ENCODE peak calls at places on chromosomes 11 and 22, in eight cellular contexts. A is ovary, X is uterus, J is foreskin fibroblast, O is AG09309, I is right lobe of liver, P is left ventricle myocardium inferior, T is GM10248. D is an unnamed sample.

GRCh38 chr22:31676700-31677099 is 14.7 kb upstream of the PISD start:
- DNase-seq in A (peak), X (peak), J (peak), O (peak), I (peak), P (peak), T (peak), D (peak)

GRCh38 chr11:107683070-107683469 is 28.8 kb downstream of the SLN start:
- DNase-seq in A (no peak), X (no peak), J (no peak), O (no peak), I (no peak), P (no peak), T (no peak), D (no peak)

GRCh38 chr11:116457336-116458007 is 315.3 kb downstream of the BUD13 start:
- DNase-seq in A (no peak), X (no peak), J (no peak), O (no peak), I (no peak), P (no peak), T (no peak), D (peak)

GRCh38 chr11:34639545-34639944 is 18.7 kb downstream of the EHF start:
- DNase-seq in A (no peak), X (no peak), J (no peak), O (no peak), I (no peak), P (no peak), T (no peak), D (no peak)

GRCh38 chr11:123286761-123287160 is 91.7 kb upstream of the CLMP start:
- DNase-seq in A (no peak), X (no peak), J (no peak), O (peak), I (no peak), P (no peak), T (no peak), D (no peak)

GRCh38 chr11:80362578-80362977 is 921.7 kb upstream of the TENM4 start:
- DNase-seq in A (no peak), X (no peak), J (no peak), O (no peak), I (no peak), P (no peak), T (no peak), D (no peak)

GRCh38 chr11:83691387-83692088 is 405.4 kb upstream of the CCDC90B start:
- DNase-seq in A (no peak), X (peak), J (no peak), O (no peak), I (peak), P (peak), T (no peak), D (no peak)

GRCh38 chr22:17945851-17946690 is 78.3 kb downstream of the MICAL3 start:
- DNase-seq in A (no peak), X (no peak), J (no peak), O (no peak), I (no peak), P (no peak), T (peak), D (no peak)

GRCh38 chr11:117884994-117885393 is 8.5 kb upstream of the FXYD6 start:
- DNase-seq in A (peak), X (peak), J (peak), O (no peak), I (no peak), P (no peak), T (no peak), D (no peak)

GRCh38 chr22:25452116-25452700 is 112.3 kb upstream of the GRK3 start:
- DNase-seq in A (no peak), X (no peak), J (no peak), O (no peak), I (no peak), P (no peak), T (no peak), D (no peak)

GRCh38 chr11:85627332-85627997 is at the start of gene DLG2:
- DNase-seq in A (no peak), X (no peak), J (peak), O (no peak), I (no peak), P (no peak), T (peak), D (no peak)

GRCh38 chr22:39405346-39406085 is 5.9 kb downstream of the TAB1 start:
- DNase-seq in A (peak), X (peak), J (peak), O (no peak), I (no peak), P (no peak), T (no peak), D (no peak)

GRCh38 chr22:30763815-30764686 is 69.4 kb downstream of the OSBP2 start:
- DNase-seq in A (peak), X (no peak), J (peak), O (peak), I (no peak), P (no peak), T (peak), D (peak)

GRCh38 chr22:41857160-41857859 is 24.4 kb downstream of the SREBF2 start:
- DNase-seq in A (no peak), X (no peak), J (peak), O (no peak), I (no peak), P (no peak), T (peak), D (no peak)

GRCh38 chr11:92758216-92758615 is 211.2 kb upstream of the MTNR1B start:
- DNase-seq in A (no peak), X (no peak), J (no peak), O (no peak), I (no peak), P (no peak), T (no peak), D (no peak)

GRCh38 chr22:19687561-19688300 is 26.6 kb upstream of the SEPTIN5 start:
- DNase-seq in A (no peak), X (no peak), J (no peak), O (no peak), I (no peak), P (no peak), T (no peak), D (no peak)

GRCh38 chr11:2305140-2305861 is 3.5 kb downstream of the TSPAN32 start:
- DNase-seq in A (peak), X (peak), J (peak), O (peak), I (peak), P (peak), T (peak), D (no peak)

GRCh38 chr11:10413268-10413667 is 41.8 kb upstream of the AMPD3 start:
- DNase-seq in A (no peak), X (no peak), J (no peak), O (no peak), I (no peak), P (no peak), T (no peak), D (no peak)
- TF ChIP-seq CTCF in A (no peak), X (no peak), J (peak), O (peak), I (no peak), P (peak), T (peak), D (peak)

DNA sequence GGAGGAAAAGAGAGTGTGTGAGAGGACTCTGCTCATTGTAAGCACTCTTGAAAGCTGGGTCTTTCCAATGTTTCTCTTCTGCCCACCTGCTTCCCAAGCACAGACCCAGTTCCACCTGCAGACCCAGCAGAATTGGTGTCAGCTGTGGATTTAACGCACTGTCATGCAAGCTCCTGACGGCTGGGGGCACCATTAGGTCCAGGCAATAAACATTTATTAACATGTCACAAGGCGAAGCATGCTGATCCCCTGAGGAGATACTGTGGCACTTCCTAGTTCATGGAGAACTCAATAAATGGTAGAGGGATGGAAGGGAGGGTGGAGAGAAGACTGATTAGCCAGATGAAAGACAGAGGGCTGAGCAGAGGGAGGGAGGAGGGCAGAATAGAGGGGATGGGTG is 68.3 kb upstream of the TSPAN18 start:
- DNase-seq in A (no peak), X (no peak), J (peak), O (no peak), I (no peak), P (no peak), T (no peak), D (no peak)
- TF ChIP-seq CTCF in A (no peak), X (no peak), J (no peak), O (no peak), I (peak), P (peak), T (peak), D (peak)

GRCh38 chr22:43537019-43537585 is 125.3 kb downstream of the MPPED1 start:
- DNase-seq in A (no peak), X (no peak), J (no peak), O (no peak), I (no peak), P (no peak), T (no peak), D (no peak)
- TF ChIP-seq CTCF in A (no peak), X (no peak), J (no peak), O (peak), I (no peak), P (no peak), T (peak), D (peak)

DNA sequence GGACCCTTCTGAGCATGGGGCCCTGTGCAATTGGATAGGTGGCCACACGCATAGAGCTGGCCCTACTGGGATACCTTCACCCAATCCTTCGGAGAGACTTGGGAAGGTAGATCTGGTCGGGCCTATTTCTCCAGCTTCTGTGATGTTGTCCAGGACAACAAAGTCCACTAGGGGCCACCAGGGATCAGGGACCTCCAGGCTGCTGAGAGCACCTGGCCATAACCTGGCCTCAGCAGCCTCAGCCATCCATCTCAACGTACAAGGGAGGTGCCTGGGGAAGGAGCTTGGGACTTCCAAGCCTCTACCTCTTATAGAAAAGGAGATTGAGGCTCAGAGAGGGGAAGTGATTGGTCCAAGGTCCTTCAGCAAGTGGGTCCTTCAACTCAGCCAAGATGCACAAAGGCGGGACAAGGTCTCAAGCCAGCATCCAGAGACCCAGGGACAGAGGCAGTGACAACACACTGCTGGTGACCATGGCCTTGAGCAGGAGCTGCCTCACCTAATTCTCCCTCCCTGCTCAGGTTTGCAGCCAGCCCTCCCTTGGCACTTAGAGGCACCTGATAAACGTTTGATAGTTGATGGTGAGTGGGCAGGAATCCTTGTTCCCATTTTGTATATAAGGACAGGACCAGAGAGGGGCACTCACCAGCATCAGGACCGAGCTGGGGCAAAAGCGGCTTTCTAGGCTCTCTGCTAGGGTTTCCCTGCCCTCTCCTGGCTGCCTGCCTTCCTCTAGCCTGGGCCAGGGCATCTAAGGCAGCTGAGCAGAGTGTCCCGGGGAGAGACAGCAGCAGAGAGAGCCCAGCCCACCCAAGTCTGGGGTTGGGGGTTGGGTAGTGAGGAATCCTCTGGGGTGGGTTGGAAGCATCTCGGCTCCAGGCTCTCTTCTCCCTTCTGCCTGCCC is 4.5 kb downstream of the RAC2 start:
- DNase-seq in A (no peak), X (no peak), J (no peak), O (no peak), I (no peak), P (no peak), T (no peak), D (no peak)
- TF ChIP-seq CTCF in A (no peak), X (no peak), J (no peak), O (no peak), I (no peak), P (no peak), T (no peak), D (no peak)

DNA sequence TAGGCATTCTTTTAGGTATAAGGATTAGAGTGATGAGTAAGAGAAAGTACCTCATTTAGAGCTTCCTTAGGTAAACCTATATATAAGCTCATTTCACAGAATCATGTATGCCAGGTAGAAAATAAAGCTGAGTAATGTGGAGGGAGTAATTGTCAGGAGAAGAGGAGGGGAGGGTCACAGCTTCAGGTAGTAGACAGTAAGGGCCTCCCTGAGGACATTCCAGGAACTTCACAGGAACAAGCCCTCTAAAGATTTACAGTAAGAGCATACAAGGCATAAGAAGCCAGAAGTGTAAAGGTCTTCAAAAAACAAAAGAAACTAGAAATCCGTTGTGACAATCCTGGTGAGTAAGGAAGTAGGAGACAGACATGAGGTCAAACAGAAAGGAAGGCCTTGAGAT is 57.6 kb downstream of the USP47 start:
- DNase-seq in A (no peak), X (no peak), J (no peak), O (no peak), I (no peak), P (no peak), T (no peak), D (no peak)
- TF ChIP-seq CTCF in A (no peak), X (no peak), J (no peak), O (no peak), I (no peak), P (no peak), T (no peak), D (no peak)

DNA sequence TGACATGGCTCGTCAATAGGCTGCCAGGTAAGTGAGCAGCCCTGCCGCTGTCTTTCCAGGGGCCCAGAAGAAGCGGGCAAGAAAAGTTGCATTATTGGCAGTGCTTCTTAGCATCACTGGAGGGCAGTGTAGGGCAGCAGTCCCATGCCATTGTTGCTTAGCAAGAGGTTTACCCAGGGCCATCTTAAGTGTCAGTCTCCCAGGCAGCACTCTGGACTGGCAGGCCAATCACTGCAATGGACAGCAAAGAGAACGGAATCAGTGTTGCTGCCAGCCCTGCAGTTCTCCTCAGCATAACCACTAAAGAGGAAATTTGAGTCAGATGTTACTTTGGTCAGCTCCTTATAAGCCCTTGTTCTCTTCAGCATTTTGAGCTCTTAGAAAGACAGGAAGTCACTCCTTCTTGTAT is 13.4 kb upstream of the GRK2 start:
- DNase-seq in A (no peak), X (no peak), J (peak), O (no peak), I (no peak), P (no peak), T (no peak), D (no peak)
- TF ChIP-seq CTCF in A (no peak), X (no peak), J (peak), O (peak), I (peak), P (peak), T (peak), D (peak)

DNA sequence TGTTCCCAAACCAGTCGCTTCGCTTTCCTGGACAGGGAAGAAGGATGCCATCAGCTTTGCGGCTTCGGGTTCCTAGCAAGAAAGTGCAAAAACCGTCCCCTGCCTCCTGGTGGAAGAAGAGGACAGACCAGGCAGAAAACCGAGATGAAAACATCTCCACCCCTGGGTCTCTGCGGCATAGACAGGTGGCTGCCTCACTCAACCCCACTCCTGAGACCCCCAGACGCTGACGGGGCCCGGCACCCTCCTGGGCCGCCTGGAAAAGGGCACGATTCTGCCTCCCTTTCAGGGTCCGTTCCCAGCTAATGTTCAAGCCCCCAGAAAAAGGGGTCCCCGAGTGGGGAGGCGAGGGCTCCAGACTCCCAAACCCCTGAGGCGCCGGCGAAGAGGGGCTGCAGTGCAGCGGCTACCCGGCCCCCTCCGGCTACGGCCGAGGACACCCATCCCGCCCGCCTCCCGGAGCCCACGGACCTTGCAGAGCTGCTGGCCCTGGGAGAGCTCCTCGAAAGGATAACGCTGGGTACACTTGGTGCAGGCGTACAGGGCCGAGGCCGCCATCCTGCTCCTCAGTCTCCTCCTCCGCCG is 569 bp downstream of the FAM76B start:
- DNase-seq in A (no peak), X (no peak), J (peak), O (no peak), I (no peak), P (no peak), T (peak), D (no peak)
- TF ChIP-seq CTCF in A (no peak), X (no peak), J (peak), O (peak), I (no peak), P (peak), T (no peak), D (no peak)

GRCh38 chr11:6414874-6415328 is 4.0 kb downstream of the APBB1 start:
- DNase-seq in A (no peak), X (no peak), J (no peak), O (no peak), I (no peak), P (no peak), T (no peak), D (no peak)

GRCh38 chr11:6413791-6414231 is 5.1 kb downstream of the APBB1 start:
- DNase-seq in A (no peak), X (no peak), J (no peak), O (no peak), I (no peak), P (no peak), T (no peak), D (no peak)

GRCh38 chr11:6420677-6421076 is 1.8 kb upstream of the APBB1 start:
- DNase-seq in A (no peak), X (no peak), J (no peak), O (no peak), I (no peak), P (no peak), T (no peak), D (no peak)

GRCh38 chr11:6418199-6418957 is 516 bp downstream of the APBB1 start:
- DNase-seq in A (no peak), X (peak), J (no peak), O (no peak), I (no peak), P (peak), T (no peak), D (no peak)

GRCh38 chr11:6418958-6419611 is at the start of gene APBB1:
- DNase-seq in A (peak), X (peak), J (peak), O (no peak), I (peak), P (peak), T (peak), D (peak)
- TF ChIP-seq CTCF in A (peak), X (no peak), J (no peak), O (no peak), I (peak), P (peak), T (no peak), D (no peak)

D was measured in D721Med.